ENCODE peak calls at places on chromosomes 2 and 18, in seven cellular contexts. One of them, this sample, is unnamed.
A peak's percentile ranks its signal among the peaks of the same experiment; 100 is the strongest.

GRCh38 chr2:74334931-74335333 is 8.3 kb downstream of the SLC4A5 start:
- DNase-seq in GM06990: no peak
- DNase-seq in astrocyte of the spinal cord: peak; percentile 68
- DNase-seq in sigmoid colon: peak; percentile 73
- DNase-seq in PC-3: peak; percentile 82
- DNase-seq in lower lobe of right lung: peak; percentile 75
- DNase-seq in mucosa of descending colon: peak; percentile 88
- DNase-seq in this sample: peak; percentile 62

GRCh38 chr2:128282976-128283810 is 35.5 kb downstream of the HS6ST1 start:
- DNase-seq in GM06990: no peak
- DNase-seq in astrocyte of the spinal cord: no peak
- DNase-seq in sigmoid colon: peak; percentile 70
- DNase-seq in PC-3: no peak
- DNase-seq in lower lobe of right lung: peak; percentile 44
- DNase-seq in mucosa of descending colon: peak; percentile 27
- DNase-seq in this sample: no peak

GRCh38 chr2:134310450-134311079 is 56.7 kb downstream of the MGAT5 start:
- DNase-seq in GM06990: no peak
- DNase-seq in astrocyte of the spinal cord: no peak
- DNase-seq in sigmoid colon: no peak
- DNase-seq in PC-3: no peak
- DNase-seq in lower lobe of right lung: no peak
- DNase-seq in mucosa of descending colon: no peak
- DNase-seq in this sample: no peak

GRCh38 chr2:120953843-120954584 is 218.3 kb downstream of the GLI2 start:
- DNase-seq in GM06990: no peak
- DNase-seq in astrocyte of the spinal cord: no peak
- DNase-seq in sigmoid colon: no peak
- DNase-seq in PC-3: no peak
- DNase-seq in lower lobe of right lung: no peak
- DNase-seq in mucosa of descending colon: no peak
- DNase-seq in this sample: no peak

GRCh38 chr2:64944484-64944883 is 44.7 kb upstream of the SLC1A4 start:
- DNase-seq in GM06990: no peak
- DNase-seq in astrocyte of the spinal cord: no peak
- DNase-seq in sigmoid colon: no peak
- DNase-seq in PC-3: no peak
- DNase-seq in lower lobe of right lung: no peak
- DNase-seq in mucosa of descending colon: no peak
- DNase-seq in this sample: no peak

GRCh38 chr2:9972621-9973445 is 21.3 kb downstream of the GRHL1 start:
- DNase-seq in GM06990: no peak
- DNase-seq in astrocyte of the spinal cord: peak; percentile 61
- DNase-seq in sigmoid colon: no peak
- DNase-seq in PC-3: peak; percentile 41
- DNase-seq in lower lobe of right lung: no peak
- DNase-seq in mucosa of descending colon: no peak
- DNase-seq in this sample: no peak

GRCh38 chr18:11947214-11948119 is 33.8 kb upstream of the IMPA2 start:
- DNase-seq in GM06990: peak; percentile 64
- DNase-seq in astrocyte of the spinal cord: peak; percentile 96
- DNase-seq in sigmoid colon: peak; percentile 98
- DNase-seq in PC-3: peak; percentile 78
- DNase-seq in lower lobe of right lung: peak; percentile 98
- DNase-seq in mucosa of descending colon: peak; percentile 88
- DNase-seq in this sample: peak; percentile 49

GRCh38 chr2:201523506-201523905 is 72.0 kb downstream of the STRADB start:
- DNase-seq in GM06990: no peak
- DNase-seq in astrocyte of the spinal cord: no peak
- DNase-seq in sigmoid colon: no peak
- DNase-seq in PC-3: no peak
- DNase-seq in lower lobe of right lung: no peak
- DNase-seq in mucosa of descending colon: no peak
- DNase-seq in this sample: no peak

GRCh38 chr2:145258903-145259579 is 739.1 kb upstream of the ZEB2 start:
- DNase-seq in GM06990: no peak
- DNase-seq in astrocyte of the spinal cord: peak; percentile 68
- DNase-seq in sigmoid colon: no peak
- DNase-seq in PC-3: no peak
- DNase-seq in lower lobe of right lung: no peak
- DNase-seq in mucosa of descending colon: no peak
- DNase-seq in this sample: no peak

GRCh38 chr2:20074901-20075300 is 23.5 kb upstream of the LAPTM4A start:
- DNase-seq in GM06990: no peak
- DNase-seq in astrocyte of the spinal cord: no peak
- DNase-seq in sigmoid colon: no peak
- DNase-seq in PC-3: no peak
- DNase-seq in lower lobe of right lung: no peak
- DNase-seq in mucosa of descending colon: no peak
- DNase-seq in this sample: no peak

GRCh38 chr2:27306657-27307544 is 1.3 kb downstream of the UCN start:
- DNase-seq in GM06990: no peak
- DNase-seq in astrocyte of the spinal cord: no peak
- DNase-seq in sigmoid colon: no peak
- DNase-seq in PC-3: no peak
- DNase-seq in lower lobe of right lung: peak; percentile 49
- DNase-seq in mucosa of descending colon: no peak
- DNase-seq in this sample: peak; percentile 28

GRCh38 chr2:68040078-68040477 is 22.7 kb downstream of the C1D start:
- DNase-seq in GM06990: no peak
- DNase-seq in astrocyte of the spinal cord: no peak
- DNase-seq in sigmoid colon: no peak
- DNase-seq in PC-3: no peak
- DNase-seq in lower lobe of right lung: no peak
- DNase-seq in mucosa of descending colon: no peak
- DNase-seq in this sample: no peak

GRCh38 chr18:78619854-78620253 is 359.8 kb upstream of the SALL3 start:
- DNase-seq in GM06990: no peak
- DNase-seq in astrocyte of the spinal cord: no peak
- DNase-seq in sigmoid colon: no peak
- DNase-seq in PC-3: no peak
- DNase-seq in lower lobe of right lung: no peak
- DNase-seq in mucosa of descending colon: no peak
- DNase-seq in this sample: no peak

GRCh38 chr2:3076848-3077735 is 300.5 kb downstream of the EIPR1 start:
- DNase-seq in GM06990: no peak
- DNase-seq in astrocyte of the spinal cord: no peak
- DNase-seq in sigmoid colon: no peak
- DNase-seq in PC-3: no peak
- DNase-seq in lower lobe of right lung: no peak
- DNase-seq in mucosa of descending colon: no peak
- DNase-seq in this sample: no peak

GRCh38 chr2:85230637-85231036 is 97.2 kb downstream of the TGOLN2 start:
- DNase-seq in GM06990: no peak
- DNase-seq in astrocyte of the spinal cord: no peak
- DNase-seq in sigmoid colon: no peak
- DNase-seq in PC-3: no peak
- DNase-seq in lower lobe of right lung: no peak
- DNase-seq in mucosa of descending colon: no peak
- DNase-seq in this sample: no peak
- TF ChIP-seq CTCF in GM06990: no peak
- TF ChIP-seq CTCF in astrocyte of the spinal cord: no peak
- TF ChIP-seq CTCF in sigmoid colon: no peak
- TF ChIP-seq CTCF in PC-3: no peak
- TF ChIP-seq CTCF in lower lobe of right lung: no peak
- TF ChIP-seq CTCF in mucosa of descending colon: no peak
- TF ChIP-seq CTCF in this sample: no peak

DNA sequence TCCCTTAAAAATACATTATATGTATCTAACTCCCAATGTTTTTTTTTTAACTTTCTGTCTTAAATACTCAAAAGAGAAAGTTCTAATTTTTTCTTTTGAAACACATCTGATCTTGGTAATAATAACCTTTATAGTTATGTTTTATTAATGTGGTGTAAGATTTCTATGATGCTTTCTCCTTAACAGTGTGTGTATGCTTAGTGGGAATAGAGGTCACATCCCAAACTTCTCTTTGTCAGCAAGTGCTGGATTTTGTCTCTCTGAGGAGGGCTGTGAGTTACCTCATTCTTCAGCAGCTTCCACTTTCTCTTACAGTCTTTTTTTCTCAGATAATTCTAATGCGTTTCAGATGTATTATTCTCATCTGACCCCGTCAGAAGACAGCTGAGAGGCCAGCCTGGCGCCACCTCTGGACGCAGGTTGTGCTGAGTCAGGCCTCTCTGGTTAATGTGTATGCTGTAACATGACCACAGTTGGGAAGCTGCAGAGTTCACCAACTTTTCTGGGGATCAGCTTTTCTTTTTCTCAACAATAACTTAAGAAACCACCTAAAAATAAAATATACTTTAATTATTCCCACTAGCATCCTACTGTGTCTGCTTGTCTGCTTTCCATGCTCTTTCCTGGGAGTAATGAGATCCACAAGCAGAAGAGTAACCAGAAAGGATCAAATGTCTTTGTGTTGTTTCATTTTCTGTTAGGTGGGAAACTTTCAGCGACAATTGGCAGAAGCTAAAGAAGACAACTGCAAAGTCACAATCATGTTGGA is 79.5 kb downstream of the CCDC150 start:
- DNase-seq in GM06990: no peak
- DNase-seq in astrocyte of the spinal cord: peak; percentile 85
- DNase-seq in sigmoid colon: no peak
- DNase-seq in PC-3: peak; percentile 4
- DNase-seq in lower lobe of right lung: no peak
- DNase-seq in mucosa of descending colon: no peak
- DNase-seq in this sample: no peak
- TF ChIP-seq CTCF in GM06990: peak; percentile 28
- TF ChIP-seq CTCF in astrocyte of the spinal cord: peak; percentile 30
- TF ChIP-seq CTCF in sigmoid colon: no peak
- TF ChIP-seq CTCF in PC-3: peak; percentile 23
- TF ChIP-seq CTCF in lower lobe of right lung: no peak
- TF ChIP-seq CTCF in mucosa of descending colon: no peak
- TF ChIP-seq CTCF in this sample: no peak

GRCh38 chr2:99487906-99488305 is 1.9 kb downstream of the REV1 start:
- DNase-seq in GM06990: no peak
- DNase-seq in astrocyte of the spinal cord: no peak
- DNase-seq in sigmoid colon: no peak
- DNase-seq in PC-3: no peak
- DNase-seq in lower lobe of right lung: no peak
- DNase-seq in mucosa of descending colon: no peak
- DNase-seq in this sample: no peak

GRCh38 chr2:99485411-99485810 is 4.4 kb downstream of the REV1 start:
- DNase-seq in GM06990: no peak
- DNase-seq in astrocyte of the spinal cord: no peak
- DNase-seq in sigmoid colon: no peak
- DNase-seq in PC-3: no peak
- DNase-seq in lower lobe of right lung: no peak
- DNase-seq in mucosa of descending colon: no peak
- DNase-seq in this sample: no peak

GRCh38 chr2:99484205-99484604 is 5.6 kb downstream of the REV1 start:
- DNase-seq in GM06990: no peak
- DNase-seq in astrocyte of the spinal cord: no peak
- DNase-seq in sigmoid colon: no peak
- DNase-seq in PC-3: no peak
- DNase-seq in lower lobe of right lung: no peak
- DNase-seq in mucosa of descending colon: no peak
- DNase-seq in this sample: no peak

GRCh38 chr2:99488587-99488998 is 1.2 kb downstream of the REV1 start:
- DNase-seq in GM06990: peak; percentile 11
- DNase-seq in astrocyte of the spinal cord: peak; percentile 33
- DNase-seq in sigmoid colon: no peak
- DNase-seq in PC-3: peak; percentile 54
- DNase-seq in lower lobe of right lung: no peak
- DNase-seq in mucosa of descending colon: peak; percentile 40
- DNase-seq in this sample: no peak

DNA sequence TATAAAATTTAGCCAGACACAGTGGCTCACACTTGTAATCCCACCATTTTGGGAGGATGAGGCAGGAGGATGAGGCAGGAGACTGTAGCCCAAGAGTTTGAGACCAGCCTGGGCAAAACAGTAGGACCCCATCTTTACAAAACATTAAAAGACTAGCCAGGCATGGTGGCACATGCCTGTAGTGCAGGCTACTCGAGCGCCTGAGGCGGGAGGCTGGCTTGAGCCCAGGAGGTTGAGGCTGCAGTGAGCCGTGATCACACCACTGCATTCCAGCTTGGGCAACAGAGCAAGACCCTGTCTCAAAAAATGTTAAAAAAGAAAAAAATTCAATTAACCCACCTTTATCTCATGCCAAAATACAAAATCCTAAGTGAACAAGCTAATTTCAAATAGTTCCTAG is 4.0 kb downstream of the REV1 start:
- DNase-seq in GM06990: no peak
- DNase-seq in astrocyte of the spinal cord: no peak
- DNase-seq in sigmoid colon: no peak
- DNase-seq in PC-3: no peak
- DNase-seq in lower lobe of right lung: no peak
- DNase-seq in mucosa of descending colon: no peak
- DNase-seq in this sample: no peak
- TF ChIP-seq CTCF in GM06990: no peak
- TF ChIP-seq CTCF in astrocyte of the spinal cord: no peak
- TF ChIP-seq CTCF in sigmoid colon: no peak
- TF ChIP-seq CTCF in PC-3: no peak
- TF ChIP-seq CTCF in lower lobe of right lung: no peak
- TF ChIP-seq CTCF in mucosa of descending colon: no peak
- TF ChIP-seq CTCF in this sample: no peak

GRCh38 chr2:186307871-186308270 is 178.2 kb upstream of the ZC3H15 start:
- DNase-seq in GM06990: no peak
- DNase-seq in astrocyte of the spinal cord: no peak
- DNase-seq in sigmoid colon: no peak
- DNase-seq in PC-3: peak; percentile 19
- DNase-seq in lower lobe of right lung: no peak
- DNase-seq in mucosa of descending colon: no peak
- DNase-seq in this sample: no peak
- TF ChIP-seq CTCF in GM06990: no peak
- TF ChIP-seq CTCF in astrocyte of the spinal cord: no peak
- TF ChIP-seq CTCF in sigmoid colon: no peak
- TF ChIP-seq CTCF in PC-3: no peak
- TF ChIP-seq CTCF in lower lobe of right lung: no peak
- TF ChIP-seq CTCF in mucosa of descending colon: no peak
- TF ChIP-seq CTCF in this sample: no peak

This sample was measured in activated B cell treated with CpG ODN at 0.5 μM for 24 hours.